ENCODE peak calls at places on chromosome 10, in nine cellular contexts. D is CD8-positive, alpha-beta T cell; X is fibroblast of lung; V is NB4; S is neural progenitor cell; J is Panc1; O is LNCaP clone FGC; I is CD4-positive, alpha-beta T cell; B is astrocyte of the spinal cord. A is an unnamed sample.

GRCh38 chr10:7788640-7789335 is 811 bp downstream of the ATP5F1C start:
- DNase-seq in D (no peak), X (peak), V (no peak), S (peak), J (no peak), O (no peak), I (peak), B (peak), A (peak)

GRCh38 chr10:109959571-109960145 is 36.3 kb upstream of the XPNPEP1 start:
- DNase-seq in D (no peak), X (no peak), V (no peak), S (no peak), J (no peak), O (no peak), I (no peak), B (no peak), A (no peak)

GRCh38 chr10:61992059-61992460 is 90.6 kb downstream of the ARID5B start:
- DNase-seq in D (no peak), X (peak), V (no peak), S (no peak), J (no peak), O (no peak), I (no peak), B (no peak), A (no peak)

GRCh38 chr10:597976-598375 is 91.5 kb downstream of the DIP2C start:
- DNase-seq in D (no peak), X (no peak), V (no peak), S (no peak), J (no peak), O (no peak), I (no peak), B (no peak), A (no peak)

GRCh38 chr10:113553149-113553548 is 296 bp downstream of the HABP2 start:
- DNase-seq in D (no peak), X (no peak), V (no peak), S (no peak), J (no peak), O (no peak), I (no peak), B (no peak), A (no peak)

GRCh38 chr10:44913312-44914079 is 2.4 kb downstream of the TMEM72 start:
- DNase-seq in D (peak), X (no peak), V (peak), S (no peak), J (no peak), O (no peak), I (peak), B (no peak), A (no peak)

GRCh38 chr10:61606971-61607907 is 55.5 kb upstream of the CABCOCO1 start:
- DNase-seq in D (no peak), X (no peak), V (peak), S (no peak), J (no peak), O (no peak), I (no peak), B (no peak), A (no peak)

GRCh38 chr10:108789911-108790310 is 1133.4 kb downstream of the XPNPEP1 start:
- DNase-seq in D (no peak), X (peak), V (no peak), S (no peak), J (no peak), O (no peak), I (no peak), B (peak), A (no peak)

GRCh38 chr10:60820093-60820769 is 42.0 kb downstream of the CDK1 start:
- DNase-seq in D (no peak), X (peak), V (peak), S (peak), J (no peak), O (no peak), I (no peak), B (peak), A (peak)

GRCh38 chr10:101617824-101618568 is 29.9 kb downstream of the DPCD start:
- DNase-seq in D (no peak), X (no peak), V (no peak), S (no peak), J (no peak), O (no peak), I (no peak), B (no peak), A (no peak)

GRCh38 chr10:68471063-68471585 is 649 bp downstream of the DNA2 start:
- DNase-seq in D (no peak), X (peak), V (peak), S (peak), J (no peak), O (no peak), I (no peak), B (no peak), A (peak)

GRCh38 chr10:34528320-34528719 is 286.8 kb downstream of the PARD3 start:
- DNase-seq in D (no peak), X (peak), V (no peak), S (peak), J (no peak), O (no peak), I (no peak), B (peak), A (no peak)

GRCh38 chr10:66772511-66772910 is 153.3 kb upstream of the LRRTM3 start:
- DNase-seq in D (no peak), X (peak), V (no peak), S (no peak), J (no peak), O (no peak), I (no peak), B (peak), A (no peak)

GRCh38 chr10:73791871-73792400 is 6.5 kb downstream of the ZSWIM8 start:
- DNase-seq in D (no peak), X (no peak), V (no peak), S (no peak), J (no peak), O (no peak), I (no peak), B (no peak), A (no peak)

GRCh38 chr10:47340613-47341170 is 7.5 kb upstream of the RBP3 start:
- DNase-seq in D (peak), X (peak), V (peak), S (peak), J (peak), O (no peak), I (peak), B (peak), A (peak)

GRCh38 chr10:60890811-60891210 is 53.2 kb downstream of the RHOBTB1 start:
- DNase-seq in D (no peak), X (no peak), V (no peak), S (no peak), J (no peak), O (no peak), I (no peak), B (no peak), A (no peak)

GRCh38 chr10:15222511-15222910 is 54.0 kb upstream of the NMT2 start:
- DNase-seq in D (no peak), X (peak), V (no peak), S (no peak), J (no peak), O (no peak), I (no peak), B (peak), A (no peak)

GRCh38 chr10:104300736-104301292 is 31.8 kb downstream of the GSTO2 start:
- DNase-seq in D (no peak), X (peak), V (no peak), S (no peak), J (no peak), O (peak), I (no peak), B (peak), A (no peak)

GRCh38 chr10:124704428-124704805 is 39.8 kb downstream of the FAM53B start:
- DNase-seq in D (no peak), X (no peak), V (no peak), S (no peak), J (no peak), O (no peak), I (no peak), B (no peak), A (no peak)

GRCh38 chr10:31867646-31868045 is 61.0 kb downstream of the ARHGAP12 start:
- DNase-seq in D (no peak), X (peak), V (no peak), S (no peak), J (no peak), O (no peak), I (no peak), B (no peak), A (no peak)

GRCh38 chr10:125778556-125778955 is 2.9 kb upstream of the MMP21 start:
- DNase-seq in D (no peak), X (no peak), V (no peak), S (no peak), J (no peak), O (no peak), I (no peak), B (no peak), A (no peak)

GRCh38 chr10:34791228-34791627 is 23.9 kb downstream of the PARD3 start:
- DNase-seq in D (no peak), X (no peak), V (no peak), S (no peak), J (no peak), O (no peak), I (no peak), B (no peak), A (no peak)

GRCh38 chr10:13450078-13450477 is 78.7 kb downstream of the BEND7 start:
- DNase-seq in D (no peak), X (peak), V (peak), S (no peak), J (no peak), O (peak), I (no peak), B (peak), A (no peak)

GRCh38 chr10:132467464-132468149 is 70.0 kb upstream of the INPP5A start:
- DNase-seq in D (no peak), X (no peak), V (no peak), S (no peak), J (no peak), O (no peak), I (no peak), B (no peak), A (no peak)

GRCh38 chr10:104741127-104741526 is 100.0 kb downstream of the SORCS3 start:
- DNase-seq in D (no peak), X (no peak), V (no peak), S (no peak), J (no peak), O (no peak), I (no peak), B (no peak), A (no peak)

GRCh38 chr10:101694056-101694673 is 805 bp downstream of the FBXW4 start:
- DNase-seq in D (peak), X (peak), V (peak), S (peak), J (no peak), O (no peak), I (peak), B (peak), A (peak)

GRCh38 chr10:103695584-103696005 is 159.8 kb downstream of the SH3PXD2A start:
- DNase-seq in D (no peak), X (peak), V (peak), S (no peak), J (no peak), O (no peak), I (no peak), B (peak), A (peak)

GRCh38 chr10:11895108-11895466 is 71.9 kb downstream of the PROSER2 start:
- DNase-seq in D (no peak), X (no peak), V (no peak), S (no peak), J (no peak), O (no peak), I (no peak), B (no peak), A (no peak)

GRCh38 chr10:59055046-59055445 is 121.4 kb upstream of the PHYHIPL start:
- DNase-seq in D (no peak), X (no peak), V (no peak), S (no peak), J (no peak), O (no peak), I (no peak), B (peak), A (no peak)

GRCh38 chr10:69801094-69801433 is 642 bp upstream of the COL13A1 start:
- DNase-seq in D (no peak), X (peak), V (peak), S (peak), J (no peak), O (no peak), I (no peak), B (peak), A (peak)

GRCh38 chr10:123021517-123021916 is 12.7 kb downstream of the ACADSB start:
- DNase-seq in D (no peak), X (no peak), V (peak), S (no peak), J (no peak), O (no peak), I (no peak), B (peak), A (no peak)
- TF ChIP-seq CTCF in D (peak), X (peak), V (peak), S (peak), J (peak), O (peak), I (no peak), B (peak), A (no peak)

GRCh38 chr10:43427166-43427825 is 9.6 kb upstream of the ZNF487 start:
- DNase-seq in D (no peak), X (no peak), V (no peak), S (no peak), J (no peak), O (no peak), I (peak), B (no peak), A (no peak)
- TF ChIP-seq CTCF in D (no peak), X (no peak), V (no peak), S (no peak), J (no peak), O (no peak), I (no peak), B (no peak), A (no peak)

GRCh38 chr10:71396084-71396713 is 521 bp upstream of the CDH23 start:
- DNase-seq in D (no peak), X (peak), V (no peak), S (peak), J (no peak), O (no peak), I (no peak), B (peak), A (peak)
- TF ChIP-seq CTCF in D (no peak), X (no peak), V (no peak), S (peak), J (peak), O (no peak), I (no peak), B (peak), A (no peak)

GRCh38 chr10:4708123-4708759 is 117.8 kb upstream of the AKR1E2 start:
- DNase-seq in D (no peak), X (no peak), V (peak), S (peak), J (no peak), O (no peak), I (no peak), B (no peak), A (no peak)
- TF ChIP-seq CTCF in D (no peak), X (peak), V (peak), S (peak), J (peak), O (peak), I (no peak), B (peak), A (peak)

DNA sequence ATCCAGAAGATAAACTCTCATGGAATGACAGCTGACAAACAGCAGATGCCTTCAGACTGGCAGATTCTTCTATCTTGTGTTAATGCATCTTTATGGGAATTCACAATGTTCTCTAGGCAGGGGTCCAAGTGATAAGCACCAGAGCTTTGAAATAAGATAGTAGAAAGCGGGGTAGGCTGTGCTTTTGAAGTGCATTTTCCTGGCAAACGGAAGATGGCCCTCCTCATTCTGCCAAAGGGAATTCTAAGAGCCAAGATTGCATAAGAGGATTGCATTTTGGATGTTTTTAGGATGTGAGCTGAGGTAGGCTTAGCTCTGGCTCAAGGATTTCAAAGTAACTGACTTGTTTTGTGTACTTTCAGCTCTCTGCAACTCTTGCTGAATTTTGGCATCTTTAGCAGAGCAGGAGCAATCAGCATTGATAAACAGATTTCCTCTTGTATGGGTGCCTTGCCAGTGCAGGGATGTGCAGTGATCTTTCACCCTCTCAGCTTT is 298.5 kb upstream of the KLF6 start:
- DNase-seq in D (no peak), X (peak), V (no peak), S (no peak), J (no peak), O (no peak), I (no peak), B (no peak), A (no peak)
- TF ChIP-seq CTCF in D (no peak), X (no peak), V (no peak), S (no peak), J (no peak), O (no peak), I (no peak), B (no peak), A (no peak)

GRCh38 chr10:1716839-1717238 is 20.5 kb downstream of the ADARB2 start:
- DNase-seq in D (no peak), X (no peak), V (no peak), S (no peak), J (no peak), O (no peak), I (no peak), B (no peak), A (no peak)

GRCh38 chr10:1712944-1713671 is 24.2 kb downstream of the ADARB2 start:
- DNase-seq in D (no peak), X (no peak), V (no peak), S (no peak), J (no peak), O (no peak), I (no peak), B (no peak), A (no peak)

GRCh38 chr10:1712314-1712713 is 25.0 kb downstream of the ADARB2 start:
- DNase-seq in D (no peak), X (no peak), V (no peak), S (no peak), J (no peak), O (no peak), I (no peak), B (no peak), A (no peak)

DNA sequence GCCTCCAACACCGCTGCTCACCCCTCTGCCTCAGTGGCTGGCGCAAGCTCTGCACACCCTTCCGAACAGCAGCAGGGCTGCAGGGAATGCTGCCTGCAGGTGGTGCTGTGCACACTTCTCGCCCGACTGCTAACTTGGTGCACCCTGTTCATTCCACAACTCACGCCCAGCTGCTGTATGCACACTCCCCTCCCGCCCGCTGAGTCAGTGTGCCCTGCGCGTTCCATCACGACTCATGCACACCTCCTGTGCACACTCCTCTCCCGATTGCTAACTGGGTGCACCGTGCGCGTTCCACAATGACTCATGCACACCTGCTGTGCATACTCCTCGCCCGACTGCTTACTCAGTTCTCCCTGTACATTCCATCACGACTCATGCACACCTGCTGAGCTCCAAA is 21.5 kb downstream of the ADARB2 start:
- DNase-seq in D (no peak), X (no peak), V (peak), S (peak), J (peak), O (peak), I (no peak), B (no peak), A (no peak)
- TF ChIP-seq CTCF in D (no peak), X (no peak), V (peak), S (peak), J (peak), O (peak), I (no peak), B (peak), A (no peak)

GRCh38 chr10:84599254-84599653 is 270.9 kb downstream of the CCSER2 start:
- DNase-seq in D (no peak), X (no peak), V (no peak), S (no peak), J (no peak), O (no peak), I (no peak), B (no peak), A (no peak)
- TF ChIP-seq CTCF in D (no peak), X (no peak), V (no peak), S (peak), J (no peak), O (no peak), I (no peak), B (no peak), A (no peak)

DNA sequence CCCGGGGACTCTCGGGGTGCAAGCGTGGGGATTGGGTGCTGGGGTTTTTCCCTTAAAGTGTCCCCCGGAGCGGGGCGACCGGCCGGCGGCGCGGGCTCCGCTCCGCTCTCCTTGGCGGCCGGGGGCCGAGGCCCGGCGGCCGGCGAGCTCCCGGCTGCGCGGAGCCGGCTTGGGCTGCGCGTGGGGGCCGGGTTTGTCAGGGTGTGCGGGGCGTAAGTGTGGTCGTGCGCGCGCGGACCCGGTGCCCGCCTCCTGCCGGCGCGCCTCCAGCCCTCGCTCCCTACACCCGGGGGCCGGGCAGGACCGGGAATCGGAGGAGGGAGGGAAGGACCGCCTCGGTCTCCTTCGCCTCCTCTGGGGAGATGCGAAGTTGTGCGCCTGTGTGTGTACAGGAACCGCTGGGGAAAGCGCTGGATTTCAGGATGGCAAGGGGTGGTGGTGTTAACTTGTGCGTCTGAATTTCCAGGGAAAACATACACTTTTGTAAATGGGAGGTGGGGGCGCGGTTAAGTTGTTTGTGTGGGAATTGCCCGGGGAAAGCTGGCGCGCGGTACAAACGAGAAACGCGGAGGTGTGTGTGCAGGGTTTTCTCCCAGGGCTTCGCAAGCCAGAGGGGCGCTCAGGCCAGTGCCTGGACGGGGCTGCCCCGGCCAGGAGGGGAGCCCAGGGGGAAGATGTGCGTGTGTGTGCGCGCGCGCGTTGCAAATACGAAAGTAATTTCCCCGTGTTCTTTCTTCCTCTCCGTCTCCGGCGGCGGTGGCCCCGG is 742 bp downstream of the ZMIZ1 start:
- DNase-seq in D (peak), X (peak), V (peak), S (peak), J (no peak), O (no peak), I (no peak), B (peak), A (peak)
- TF ChIP-seq CTCF in D (no peak), X (no peak), V (no peak), S (no peak), J (no peak), O (no peak), I (no peak), B (no peak), A (no peak)

GRCh38 chr10:117503170-117503885 is 39.2 kb upstream of the EMX2 start:
- DNase-seq in D (no peak), X (no peak), V (no peak), S (peak), J (no peak), O (no peak), I (no peak), B (no peak), A (peak)
- TF ChIP-seq CTCF in D (no peak), X (no peak), V (no peak), S (no peak), J (no peak), O (no peak), I (no peak), B (no peak), A (no peak)

A was measured in GM20000.